ENCODE peak calls at places on chromosomes 11 and 22, in eight cellular contexts. W is EH, Z is progenitor cell of endocrine pancreas, A is KG1, U is A549, M is left ventricle myocardium inferior, C is NCI-H748 treated with DMSO at 0.1 percent for 48 hours, B is C1 segment of cervical spinal cord. T is an unnamed sample.

GRCh38 chr11:30706276-30706675 is 120.1 kb upstream of the MPPED2 start:
- DNase-seq in W (no peak), A (no peak), U (no peak), M (no peak), B (no peak), Z (no peak), C (no peak), T (no peak)

GRCh38 chr22:20425821-20426615 is 11.6 kb downstream of the SCARF2 start:
- DNase-seq in U (no peak), M (no peak), C (no peak), A (no peak), W (peak), Z (no peak), B (no peak), T (no peak)

GRCh38 chr22:30318773-30319419 is 7.8 kb downstream of the TBC1D10A start:
- DNase-seq in M (peak), W (no peak), C (no peak), Z (no peak), U (no peak), B (no peak), A (no peak), T (no peak)

GRCh38 chr11:113091578-113091844 is 130.3 kb downstream of the NCAM1 start:
- DNase-seq in W (no peak), Z (no peak), M (no peak), U (no peak), C (no peak), B (no peak), A (no peak), T (no peak)

GRCh38 chr11:70398834-70399680 is 728 bp downstream of the CTTN start:
- DNase-seq in Z (no peak), A (no peak), U (no peak), M (no peak), C (no peak), B (no peak), W (no peak), T (no peak)

GRCh38 chr11:110199184-110199981 is 97.0 kb downstream of the RDX start:
- DNase-seq in Z (no peak), M (no peak), W (no peak), C (no peak), B (no peak), U (no peak), A (no peak), T (no peak)

GRCh38 chr11:123729602-123730001 is 11.9 kb downstream of the ZNF202 start:
- DNase-seq in Z (no peak), C (no peak), U (no peak), M (no peak), B (no peak), W (peak), A (no peak), T (no peak)

GRCh38 chr22:39223091-39223710 is 21.6 kb downstream of the PDGFB start:
- DNase-seq in U (no peak), B (no peak), C (no peak), A (no peak), M (no peak), W (no peak), Z (no peak), T (no peak)

GRCh38 chr22:48943567-48944432 is 883.9 kb downstream of the BRD1 start:
- DNase-seq in Z (peak), M (no peak), B (peak), W (no peak), U (peak), C (no peak), A (no peak), T (no peak)

GRCh38 chr11:3164138-3164539 is 971 bp downstream of the OSBPL5 start:
- DNase-seq in M (peak), Z (no peak), C (no peak), B (no peak), U (no peak), A (no peak), W (peak), T (no peak)

GRCh38 chr11:95156916-95157568 is 67.4 kb downstream of the ENDOD1 start:
- DNase-seq in M (peak), W (no peak), B (peak), C (no peak), A (no peak), U (no peak), Z (no peak), T (no peak)

GRCh38 chr22:25582946-25583345 is 18.5 kb downstream of the GRK3 start:
- DNase-seq in B (no peak), W (peak), Z (no peak), A (no peak), M (no peak), U (no peak), C (no peak), T (no peak)

GRCh38 chr22:50712341-50713007 is 25.5 kb upstream of the ACR start:
- DNase-seq in M (peak), A (no peak), U (no peak), Z (no peak), W (no peak), C (no peak), B (no peak), T (no peak)

GRCh38 chr11:76147106-76147735 is 59.1 kb downstream of the WNT11 start:
- DNase-seq in Z (no peak), A (no peak), U (no peak), M (no peak), C (no peak), W (no peak), B (no peak), T (no peak)

GRCh38 chr22:40477683-40478348 is 107.4 kb downstream of the SGSM3 start:
- DNase-seq in A (no peak), U (no peak), C (no peak), M (no peak), Z (no peak), W (no peak), B (no peak), T (no peak)

GRCh38 chr11:17774232-17775034 is 39.9 kb downstream of the KCNC1 start:
- DNase-seq in M (no peak), B (no peak), W (no peak), C (no peak), A (no peak), Z (no peak), U (no peak), T (no peak)

GRCh38 chr11:1156506-1157340 is 1.0 kb upstream of the MUC5AC start:
- DNase-seq in U (no peak), Z (no peak), C (no peak), A (no peak), B (no peak), W (no peak), M (no peak), T (no peak)

GRCh38 chr22:32206774-32207758 is 2.2 kb upstream of the RFPL2 start:
- DNase-seq in W (peak), C (peak), Z (no peak), B (no peak), U (peak), A (no peak), M (no peak), T (peak)

GRCh38 chr11:14722507-14722906 is 78.9 kb downstream of the PDE3B start:
- DNase-seq in U (no peak), Z (no peak), C (no peak), B (no peak), M (no peak), A (no peak), W (no peak), T (no peak)